ENCODE peak calls at places on chromosomes 6 and 20, in five cellular contexts. L is psoas muscle, P is brain microvascular endothelial cell, T is spleen, K is pancreas. Y is an unnamed sample. For H3K27me3, the result is how much of the 10 kb centered on the place peaks cover.

GRCh38 chr6:37433657-37434271 is 743 bp downstream of the CMTR1 start:
- DNase-seq in L (no peak), P (peak), T (no peak), K (no peak), Y (no peak)

GRCh38 chr6:2899596-2899995 is 3.5 kb downstream of the SERPINB9 start:
- DNase-seq in L (no peak), P (no peak), T (no peak), K (no peak), Y (no peak)

GRCh38 chr6:31713991-31714684 is 1.0 kb upstream of the LY6G6D start:
- DNase-seq in L (no peak), P (no peak), T (no peak), K (no peak), Y (no peak)

GRCh38 chr6:111596784-111597183 is 8.9 kb downstream of the TRAF3IP2 start:
- DNase-seq in L (no peak), P (no peak), T (no peak), K (no peak), Y (no peak)

GRCh38 chr20:45890077-45890996 is 671 bp downstream of the NEURL2 start:
- DNase-seq in L (peak), P (peak), T (peak), K (peak), Y (no peak)

GRCh38 chr6:15948930-15949900 is 179.7 kb upstream of the MYLIP start:
- DNase-seq in L (no peak), P (peak), T (no peak), K (peak), Y (no peak)

GRCh38 chr6:11263185-11263817 is 30.8 kb upstream of the NEDD9 start:
- DNase-seq in L (peak), P (peak), T (no peak), K (peak), Y (no peak)

GRCh38 chr6:154638369-154638768 is 94.8 kb upstream of the SCAF8 start:
- DNase-seq in L (no peak), P (peak), T (no peak), K (no peak), Y (no peak)

GRCh38 chr6:90573624-90574023 is 13.2 kb downstream of the MAP3K7 start:
- DNase-seq in L (no peak), P (no peak), T (no peak), K (no peak), Y (no peak)

GRCh38 chr6:13427838-13428527 is 59.4 kb downstream of the GFOD1 start:
- DNase-seq in L (no peak), P (no peak), T (peak), K (no peak), Y (no peak)

GRCh38 chr6:79631800-79632172 is 657 bp downstream of the SH3BGRL2 start:
- DNase-seq in L (no peak), P (no peak), T (no peak), K (no peak), Y (no peak)

GRCh38 chr6:51514396-51515051 is 572.9 kb downstream of the PKHD1 start:
- DNase-seq in L (no peak), P (no peak), T (no peak), K (no peak), Y (no peak)

GRCh38 chr20:36717657-36718056 is 28.2 kb downstream of the NDRG3 start:
- DNase-seq in L (no peak), P (no peak), T (no peak), K (no peak), Y (no peak)

GRCh38 chr6:12890171-12890790 is 173.7 kb downstream of the PHACTR1 start:
- DNase-seq in L (no peak), P (no peak), T (no peak), K (no peak), Y (no peak)

GRCh38 chr6:7042654-7043545 is 64.9 kb upstream of the RREB1 start:
- DNase-seq in L (no peak), P (peak), T (no peak), K (no peak), Y (no peak)

GRCh38 chr6:41315203-41315602 is 20.2 kb upstream of the NCR2 start:
- DNase-seq in L (no peak), P (no peak), T (no peak), K (no peak), Y (no peak)

GRCh38 chr6:163195721-163196691 is 218.5 kb upstream of the QKI start:
- DNase-seq in L (no peak), P (no peak), T (no peak), K (no peak), Y (no peak)

GRCh38 chr6:35016417-35017221 is 124.5 kb downstream of the TCP11 start:
- DNase-seq in L (peak), P (no peak), T (no peak), K (no peak), Y (peak)

GRCh38 chr6:155417454-155417853 is 38.2 kb downstream of the NOX3 start:
- DNase-seq in L (no peak), P (no peak), T (no peak), K (no peak), Y (no peak)

DNA sequence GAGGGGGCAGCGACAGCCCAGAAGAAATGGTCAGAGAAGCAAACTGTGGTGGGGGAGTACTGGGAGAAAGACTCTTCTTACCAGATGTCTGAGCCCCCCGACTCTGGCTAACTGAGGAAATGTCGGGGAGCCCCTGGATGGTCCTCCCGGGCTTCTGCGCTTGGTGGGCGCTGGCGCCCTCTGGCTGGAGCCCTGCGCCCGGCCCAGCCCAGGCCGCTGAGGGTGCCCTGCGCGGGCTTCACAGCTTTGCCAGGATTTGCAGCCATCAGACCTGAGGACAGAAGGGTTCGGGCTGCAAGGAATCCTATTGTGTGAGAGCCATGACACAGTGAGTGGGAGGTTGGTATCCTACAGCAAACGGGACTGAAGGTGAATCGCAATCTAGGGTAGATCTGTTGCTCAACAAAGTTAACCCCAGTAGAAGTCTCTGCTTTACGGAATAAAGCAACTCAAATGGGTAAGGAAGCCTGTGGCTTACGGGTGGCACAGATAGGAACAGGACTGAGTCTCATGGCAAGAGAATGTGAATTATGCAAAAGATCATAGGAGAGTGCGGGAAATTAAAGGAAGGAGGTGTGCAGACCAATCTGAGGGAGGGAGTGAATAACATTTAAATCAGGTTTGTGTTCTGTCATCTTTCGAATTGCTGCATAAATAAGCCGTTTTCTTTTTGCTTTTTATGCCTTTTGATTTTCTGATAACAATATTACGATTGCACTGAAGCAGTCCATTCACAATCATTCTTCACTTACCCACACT is 719 bp upstream of the RCAN2 start:
- DNase-seq in L (peak), P (no peak), T (peak), K (peak), Y (no peak)
- TF ChIP-seq CTCF in L (peak), P (peak), T (peak), K (peak), Y (peak)

DNA sequence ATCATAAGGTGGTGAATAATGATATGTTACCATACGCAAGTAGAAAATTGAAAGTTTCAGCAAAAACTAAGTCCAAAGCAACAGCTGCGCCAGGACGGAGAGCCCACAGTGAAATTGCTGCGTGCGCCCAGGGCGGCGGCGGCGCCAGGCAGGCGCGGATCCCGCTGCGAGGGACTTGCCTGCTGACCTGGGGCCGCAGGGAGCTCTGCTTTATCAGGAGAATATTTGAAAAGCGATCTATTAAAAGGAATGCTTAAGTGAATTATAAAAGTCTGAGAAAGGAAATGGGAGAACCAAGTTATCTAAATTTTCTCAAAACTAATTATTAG is 85.4 kb downstream of the THBS2 start:
- DNase-seq in L (no peak), P (no peak), T (no peak), K (no peak), Y (no peak)
- H3K4me3 ChIP-seq in L (no peak), P (no peak), T (no peak), K (no peak), Y (no peak)

GRCh38 chr6:150150821-150151646 is 8.2 kb downstream of the PPP1R14C start:
- DNase-seq in L (no peak), P (no peak), T (no peak), K (no peak), Y (no peak)
- H3K27me3 ChIP-seq in L (under half), P (under half), T (under half), K (under half), Y (under half)

GRCh38 chr20:59385461-59385860 is 85.0 kb downstream of the EDN3 start:
- DNase-seq in L (no peak), P (no peak), T (no peak), K (no peak), Y (no peak)

GRCh38 chr20:59382907-59383306 is 82.5 kb downstream of the EDN3 start:
- DNase-seq in L (no peak), P (no peak), T (no peak), K (no peak), Y (no peak)

GRCh38 chr20:59382326-59382725 is 81.9 kb downstream of the EDN3 start:
- DNase-seq in L (no peak), P (no peak), T (no peak), K (no peak), Y (no peak)

GRCh38 chr20:59385038-59385437 is 84.6 kb downstream of the EDN3 start:
- DNase-seq in L (no peak), P (no peak), T (no peak), K (no peak), Y (no peak)

GRCh38 chr20:59381658-59382057 is 81.2 kb downstream of the EDN3 start:
- DNase-seq in L (no peak), P (no peak), T (no peak), K (no peak), Y (no peak)
- TF ChIP-seq CTCF in L (no peak), P (no peak), T (no peak), K (no peak), Y (no peak)

GRCh38 chr6:138656278-138656803 is 117.2 kb upstream of the CCDC28A start:
- DNase-seq in L (no peak), P (no peak), T (no peak), K (no peak), Y (no peak)

GRCh38 chr6:138657026-138657425 is 116.5 kb upstream of the CCDC28A start:
- DNase-seq in L (no peak), P (no peak), T (no peak), K (no peak), Y (no peak)

GRCh38 chr6:138653435-138653834 is 120.1 kb upstream of the CCDC28A start:
- DNase-seq in L (no peak), P (no peak), T (no peak), K (no peak), Y (no peak)

GRCh38 chr6:138654715-138655634 is 118.6 kb upstream of the CCDC28A start:
- DNase-seq in L (no peak), P (peak), T (no peak), K (no peak), Y (no peak)

DNA sequence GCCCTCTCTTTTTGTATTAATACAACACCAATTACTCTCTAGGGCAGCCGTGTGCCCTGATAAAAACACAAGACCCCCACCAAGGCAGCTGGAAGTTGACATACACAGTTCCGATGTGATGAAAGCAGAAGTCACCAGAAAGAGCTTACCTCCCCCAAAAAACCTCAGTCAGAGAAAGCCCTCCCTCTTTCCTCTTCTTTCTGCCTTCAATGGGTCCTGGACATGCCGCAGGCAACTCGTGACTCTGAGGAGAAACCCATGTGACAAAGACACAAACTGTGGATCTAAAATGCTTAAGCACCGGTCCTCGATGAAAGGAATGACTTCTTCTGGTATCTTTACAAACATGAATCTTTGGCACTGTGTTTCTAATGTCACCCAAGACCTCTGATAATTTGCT is 117.7 kb upstream of the CCDC28A start:
- DNase-seq in L (no peak), P (no peak), T (no peak), K (no peak), Y (no peak)
- H3K4me3 ChIP-seq in L (no peak), P (no peak), T (no peak), K (no peak), Y (no peak)

GRCh38 chr6:166176106-166176505 is 8.5 kb upstream of the TBXT start:
- DNase-seq in L (no peak), P (no peak), T (no peak), K (no peak), Y (no peak)
- H3K27me3 ChIP-seq in L (under half), P (under half), T (under half), K (under half), Y (under half)